ENCODE peak calls at places on chromosomes 2 and 18, in six cellular contexts. One of them, this sample, is unnamed.

GRCh38 chr2:43018179-43019024 is 208.0 kb downstream of the ZFP36L2 start:
- DNase-seq in GM23248: peak; percentile 89
- DNase-seq in PC-3: no peak
- DNase-seq in neural progenitor cell: no peak
- DNase-seq in HCT116: no peak
- DNase-seq in hepatocyte: peak; percentile 75
- DNase-seq in this sample: no peak

GRCh38 chr2:124836415-124836814 is 811.3 kb downstream of the CNTNAP5 start:
- DNase-seq in GM23248: no peak
- DNase-seq in PC-3: no peak
- DNase-seq in neural progenitor cell: no peak
- DNase-seq in HCT116: no peak
- DNase-seq in hepatocyte: no peak
- DNase-seq in this sample: no peak

GRCh38 chr2:68091439-68092034 is 28.7 kb upstream of the C1D start:
- DNase-seq in PC-3: no peak
- DNase-seq in hepatocyte: no peak
- DNase-seq in GM23248: no peak
- DNase-seq in HCT116: no peak
- DNase-seq in neural progenitor cell: no peak
- DNase-seq in this sample: no peak

GRCh38 chr2:46367286-46367685 is 70.1 kb downstream of the EPAS1 start:
- DNase-seq in hepatocyte: no peak
- DNase-seq in GM23248: no peak
- DNase-seq in neural progenitor cell: no peak
- DNase-seq in HCT116: no peak
- DNase-seq in PC-3: no peak
- DNase-seq in this sample: no peak

GRCh38 chr2:84458436-84459027 is 548 bp downstream of the SUCLG1 start:
- DNase-seq in hepatocyte: peak; percentile 30
- DNase-seq in HCT116: no peak
- DNase-seq in neural progenitor cell: peak; percentile 11
- DNase-seq in PC-3: no peak
- DNase-seq in GM23248: peak; percentile 59
- DNase-seq in this sample: no peak

GRCh38 chr2:197286805-197287595 is 23.6 kb downstream of the ANKRD44 start:
- DNase-seq in neural progenitor cell: no peak
- DNase-seq in PC-3: peak; percentile 95
- DNase-seq in hepatocyte: peak; percentile 64
- DNase-seq in GM23248: peak; percentile 96
- DNase-seq in HCT116: no peak
- DNase-seq in this sample: no peak

GRCh38 chr2:23939054-23939436 is 1.2 kb upstream of the UBXN2A start:
- DNase-seq in hepatocyte: no peak
- DNase-seq in GM23248: peak; percentile 48
- DNase-seq in neural progenitor cell: no peak
- DNase-seq in PC-3: no peak
- DNase-seq in HCT116: no peak
- DNase-seq in this sample: no peak

GRCh38 chr2:218444692-218445357 is 25.9 kb downstream of the VIL1 start:
- DNase-seq in HCT116: no peak
- DNase-seq in neural progenitor cell: no peak
- DNase-seq in hepatocyte: peak; percentile 79
- DNase-seq in GM23248: no peak
- DNase-seq in PC-3: peak; percentile 87
- DNase-seq in this sample: no peak

GRCh38 chr18:37254256-37254880 is 311.2 kb downstream of the CELF4 start:
- DNase-seq in GM23248: peak; percentile 14
- DNase-seq in PC-3: no peak
- DNase-seq in neural progenitor cell: no peak
- DNase-seq in HCT116: no peak
- DNase-seq in hepatocyte: peak; percentile 55
- DNase-seq in this sample: peak; percentile 28

GRCh38 chr2:151472966-151473365 is 63.3 kb downstream of the RIF1 start:
- DNase-seq in PC-3: no peak
- DNase-seq in HCT116: no peak
- DNase-seq in GM23248: peak; percentile 4
- DNase-seq in neural progenitor cell: no peak
- DNase-seq in hepatocyte: no peak
- DNase-seq in this sample: no peak

GRCh38 chr18:12577848-12578247 is 80.1 kb downstream of the SPIRE1 start:
- DNase-seq in GM23248: no peak
- DNase-seq in HCT116: no peak
- DNase-seq in PC-3: no peak
- DNase-seq in neural progenitor cell: no peak
- DNase-seq in hepatocyte: no peak
- DNase-seq in this sample: no peak

GRCh38 chr2:121387591-121388325 is 102.8 kb upstream of the TFCP2L1 start:
- DNase-seq in hepatocyte: no peak
- DNase-seq in GM23248: peak; percentile 11
- DNase-seq in neural progenitor cell: no peak
- DNase-seq in PC-3: no peak
- DNase-seq in HCT116: no peak
- DNase-seq in this sample: no peak

GRCh38 chr2:19554520-19554919 is 196.1 kb upstream of the OSR1 start:
- DNase-seq in HCT116: no peak
- DNase-seq in neural progenitor cell: no peak
- DNase-seq in hepatocyte: no peak
- DNase-seq in PC-3: no peak
- DNase-seq in GM23248: no peak
- DNase-seq in this sample: no peak

GRCh38 chr2:239625913-239626734 is 225.3 kb upstream of the HDAC4 start:
- DNase-seq in PC-3: no peak
- DNase-seq in hepatocyte: no peak
- DNase-seq in GM23248: no peak
- DNase-seq in HCT116: no peak
- DNase-seq in neural progenitor cell: no peak
- DNase-seq in this sample: no peak

GRCh38 chr2:20111311-20112131 is 60.1 kb upstream of the LAPTM4A start:
- DNase-seq in HCT116: no peak
- DNase-seq in hepatocyte: peak; percentile 8
- DNase-seq in GM23248: peak; percentile 45
- DNase-seq in neural progenitor cell: no peak
- DNase-seq in PC-3: no peak
- DNase-seq in this sample: no peak

GRCh38 chr2:138787053-138787666 is 7.0 kb upstream of the NXPH2 start:
- DNase-seq in HCT116: peak; percentile 31
- DNase-seq in hepatocyte: peak; percentile 64
- DNase-seq in PC-3: peak; percentile 74
- DNase-seq in GM23248: peak; percentile 69
- DNase-seq in neural progenitor cell: peak; percentile 48
- DNase-seq in this sample: peak; percentile 56

GRCh38 chr2:162574615-162575452 is 230.9 kb downstream of the GCA start:
- DNase-seq in HCT116: no peak
- DNase-seq in hepatocyte: peak; percentile 72
- DNase-seq in PC-3: no peak
- DNase-seq in neural progenitor cell: no peak
- DNase-seq in GM23248: no peak
- DNase-seq in this sample: no peak

GRCh38 chr2:121596221-121597080 is 52.8 kb downstream of the CLASP1 start:
- DNase-seq in GM23248: peak; percentile 66
- DNase-seq in HCT116: peak; percentile 33
- DNase-seq in neural progenitor cell: peak; percentile 52
- DNase-seq in hepatocyte: peak; percentile 52
- DNase-seq in PC-3: peak; percentile 74
- DNase-seq in this sample: peak; percentile 60

GRCh38 chr18:35502062-35502461 is 4.3 kb upstream of the INO80C start:
- DNase-seq in neural progenitor cell: no peak
- DNase-seq in GM23248: no peak
- DNase-seq in HCT116: no peak
- DNase-seq in PC-3: peak; percentile 33
- DNase-seq in hepatocyte: no peak
- DNase-seq in this sample: no peak

GRCh38 chr18:78994977-78995582 is 15.5 kb downstream of the SALL3 start:
- DNase-seq in HCT116: no peak
- DNase-seq in PC-3: no peak
- DNase-seq in GM23248: no peak
- DNase-seq in hepatocyte: no peak
- DNase-seq in neural progenitor cell: no peak
- DNase-seq in this sample: no peak

GRCh38 chr2:67782443-67782842 is 280.4 kb downstream of the C1D start:
- DNase-seq in PC-3: no peak
- DNase-seq in hepatocyte: no peak
- DNase-seq in GM23248: peak; percentile 23
- DNase-seq in HCT116: no peak
- DNase-seq in neural progenitor cell: no peak
- DNase-seq in this sample: no peak

GRCh38 chr2:25159947-25160346 is 8.4 kb downstream of the POMC start:
- DNase-seq in PC-3: no peak
- DNase-seq in GM23248: peak; percentile 16
- DNase-seq in hepatocyte: peak; percentile 70
- DNase-seq in neural progenitor cell: peak; percentile 73
- DNase-seq in HCT116: no peak
- DNase-seq in this sample: peak; percentile 78

GRCh38 chr18:79739440-79739778 is 58.3 kb upstream of the KCNG2 start:
- DNase-seq in PC-3: no peak
- DNase-seq in HCT116: no peak
- DNase-seq in neural progenitor cell: no peak
- DNase-seq in hepatocyte: no peak
- DNase-seq in GM23248: no peak
- DNase-seq in this sample: no peak

GRCh38 chr2:121018136-121019057 is 266.6 kb downstream of the TFCP2L1 start:
- DNase-seq in GM23248: no peak
- DNase-seq in neural progenitor cell: peak; percentile 66
- DNase-seq in HCT116: no peak
- DNase-seq in PC-3: no peak
- DNase-seq in hepatocyte: no peak
- DNase-seq in this sample: peak; percentile 87

GRCh38 chr2:238260879-238261278 is 21.0 kb upstream of the HES6 start:
- DNase-seq in HCT116: no peak
- DNase-seq in neural progenitor cell: no peak
- DNase-seq in hepatocyte: no peak
- DNase-seq in GM23248: no peak
- DNase-seq in PC-3: no peak
- DNase-seq in this sample: no peak
- H2AFZ ChIP-seq in HCT116: no peak overlapping the region
- H2AFZ ChIP-seq in neural progenitor cell: no peak overlapping the region
- H2AFZ ChIP-seq in hepatocyte: no peak overlapping the region
- H2AFZ ChIP-seq in GM23248: no peak overlapping the region
- H2AFZ ChIP-seq in PC-3: no peak overlapping the region
- H2AFZ ChIP-seq in this sample: no peak overlapping the region

GRCh38 chr2:45010706-45011036 is 1.4 kb upstream of the SIX2 start:
- DNase-seq in HCT116: no peak
- DNase-seq in neural progenitor cell: peak; percentile 31
- DNase-seq in hepatocyte: no peak
- DNase-seq in GM23248: peak; percentile 23
- DNase-seq in PC-3: no peak
- DNase-seq in this sample: no peak
- TF ChIP-seq EZH2 in HCT116: no peak
- TF ChIP-seq EZH2 in neural progenitor cell: no peak
- TF ChIP-seq EZH2 in hepatocyte: no peak
- TF ChIP-seq EZH2 in GM23248: no peak
- TF ChIP-seq EZH2 in PC-3: no peak
- TF ChIP-seq EZH2 in this sample: no peak

GRCh38 chr18:63506336-63506646 is 29.5 kb downstream of the SERPINB5 start:
- DNase-seq in GM23248: no peak
- DNase-seq in neural progenitor cell: no peak
- DNase-seq in HCT116: no peak
- DNase-seq in PC-3: no peak
- DNase-seq in hepatocyte: no peak
- DNase-seq in this sample: no peak

GRCh38 chr18:63511285-63511684 is 30.9 kb upstream of the SERPINB12 start:
- DNase-seq in PC-3: peak; percentile 87
- DNase-seq in neural progenitor cell: peak; percentile 76
- DNase-seq in HCT116: peak; percentile 82
- DNase-seq in hepatocyte: peak; percentile 55
- DNase-seq in GM23248: no peak
- DNase-seq in this sample: peak; percentile 94

GRCh38 chr18:63508634-63509033 is 31.9 kb downstream of the SERPINB5 start:
- DNase-seq in GM23248: no peak
- DNase-seq in neural progenitor cell: no peak
- DNase-seq in hepatocyte: no peak
- DNase-seq in HCT116: no peak
- DNase-seq in PC-3: no peak
- DNase-seq in this sample: no peak

DNA sequence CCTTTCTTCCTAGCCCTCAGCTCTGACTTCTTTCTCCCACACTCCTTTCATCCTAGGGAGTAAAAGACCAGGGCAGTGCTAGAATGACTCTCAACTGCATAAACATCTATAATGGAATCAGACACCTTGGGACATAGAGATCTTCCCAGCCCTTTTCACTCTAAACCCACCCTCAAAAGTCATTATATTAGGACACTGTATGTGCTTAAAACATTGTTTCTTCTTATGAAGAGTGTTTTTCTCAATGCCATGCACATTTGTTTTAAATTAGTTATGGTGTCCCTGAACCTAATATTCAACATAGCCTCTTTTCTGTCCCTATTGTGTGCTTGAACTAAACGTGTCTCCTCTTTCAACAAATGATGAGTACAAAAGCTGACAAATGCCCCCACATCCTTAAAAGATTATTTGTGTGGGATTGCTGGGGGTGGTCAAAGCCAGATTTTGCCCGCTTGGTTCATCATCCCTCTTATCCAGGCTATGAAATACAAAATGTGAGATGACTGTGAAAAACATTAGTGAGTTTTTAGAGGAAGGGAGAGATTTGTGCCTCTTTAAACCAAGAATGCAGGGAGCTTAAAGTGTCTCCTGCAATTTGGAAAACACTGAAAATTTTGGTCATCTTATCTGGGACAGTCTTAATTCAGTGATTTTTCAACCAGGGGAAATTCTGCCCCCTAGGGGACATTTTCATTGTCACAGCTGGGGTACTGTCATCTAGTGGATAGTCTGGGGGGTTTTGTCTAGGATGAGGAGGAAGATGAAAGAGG is 29.0 kb downstream of the SERPINB5 start:
- DNase-seq in neural progenitor cell: peak; percentile 61
- DNase-seq in GM23248: peak; percentile 53
- DNase-seq in HCT116: peak; percentile 19
- DNase-seq in hepatocyte: peak; percentile 37
- DNase-seq in PC-3: peak; percentile 75
- DNase-seq in this sample: peak; percentile 79
- TF ChIP-seq EZH2phosphoT487 in neural progenitor cell: no peak
- TF ChIP-seq EZH2phosphoT487 in GM23248: no peak
- TF ChIP-seq EZH2phosphoT487 in HCT116: no peak
- TF ChIP-seq EZH2phosphoT487 in hepatocyte: no peak
- TF ChIP-seq EZH2phosphoT487 in PC-3: no peak
- TF ChIP-seq EZH2phosphoT487 in this sample: no peak

GRCh38 chr2:96685592-96686459 is 43.3 kb downstream of the FER1L5 start:
- DNase-seq in PC-3: no peak
- DNase-seq in neural progenitor cell: peak; percentile 51
- DNase-seq in HCT116: no peak
- DNase-seq in hepatocyte: peak; percentile 65
- DNase-seq in GM23248: no peak
- DNase-seq in this sample: peak; percentile 60

GRCh38 chr2:96683972-96684820 is 41.6 kb downstream of the FER1L5 start:
- DNase-seq in hepatocyte: peak; percentile 34
- DNase-seq in neural progenitor cell: no peak
- DNase-seq in HCT116: no peak
- DNase-seq in GM23248: no peak
- DNase-seq in PC-3: no peak
- DNase-seq in this sample: no peak

GRCh38 chr2:96684883-96685282 is 42.3 kb downstream of the FER1L5 start:
- DNase-seq in PC-3: no peak
- DNase-seq in HCT116: no peak
- DNase-seq in GM23248: no peak
- DNase-seq in hepatocyte: no peak
- DNase-seq in neural progenitor cell: no peak
- DNase-seq in this sample: no peak

GRCh38 chr2:96683307-96683706 is 40.7 kb downstream of the FER1L5 start:
- DNase-seq in neural progenitor cell: no peak
- DNase-seq in GM23248: no peak
- DNase-seq in hepatocyte: no peak
- DNase-seq in HCT116: no peak
- DNase-seq in PC-3: no peak
- DNase-seq in this sample: no peak

GRCh38 chr2:96685285-96685591 is 42.7 kb downstream of the FER1L5 start:
- DNase-seq in HCT116: no peak
- DNase-seq in hepatocyte: no peak
- DNase-seq in GM23248: no peak
- DNase-seq in neural progenitor cell: no peak
- DNase-seq in PC-3: no peak
- DNase-seq in this sample: no peak
- H2AFZ ChIP-seq in HCT116: no peak overlapping the region
- H2AFZ ChIP-seq in hepatocyte: no peak overlapping the region
- H2AFZ ChIP-seq in GM23248: no peak overlapping the region
- H2AFZ ChIP-seq in neural progenitor cell: no peak overlapping the region
- H2AFZ ChIP-seq in PC-3: no peak overlapping the region
- H2AFZ ChIP-seq in this sample: peak overlapping the region; percentile 59